ENCODE peak calls at places on chromosomes 2 and 18, in seven cellular contexts. One of them, this sample, is unnamed.

GRCh38 chr2:144943986-144944385 is 424.1 kb upstream of the ZEB2 start:
- DNase-seq in H1: no peak
- DNase-seq in HCT116: no peak
- DNase-seq in SK-N-SH: no peak
- DNase-seq in K562: no peak
- DNase-seq in HepG2: no peak
- DNase-seq in GM12878: no peak
- DNase-seq in this sample: no peak

GRCh38 chr18:28398491-28398890 is 221.6 kb upstream of the CDH2 start:
- DNase-seq in H1: no peak
- DNase-seq in HCT116: no peak
- DNase-seq in SK-N-SH: no peak
- DNase-seq in K562: no peak
- DNase-seq in HepG2: no peak
- DNase-seq in GM12878: no peak
- DNase-seq in this sample: no peak

GRCh38 chr2:38731090-38731489 is 20.1 kb downstream of the SRSF7 start:
- DNase-seq in H1: no peak
- DNase-seq in HCT116: no peak
- DNase-seq in SK-N-SH: no peak
- DNase-seq in K562: no peak
- DNase-seq in HepG2: no peak
- DNase-seq in GM12878: no peak
- DNase-seq in this sample: no peak

GRCh38 chr2:18171191-18172139 is 293.0 kb downstream of the KCNS3 start:
- DNase-seq in H1: no peak
- DNase-seq in HCT116: no peak
- DNase-seq in SK-N-SH: no peak
- DNase-seq in K562: no peak
- DNase-seq in HepG2: no peak
- DNase-seq in GM12878: no peak
- DNase-seq in this sample: no peak

GRCh38 chr2:216004408-216005283 is 8.7 kb downstream of the MREG start:
- DNase-seq in H1: no peak
- DNase-seq in HCT116: no peak
- DNase-seq in SK-N-SH: no peak
- DNase-seq in K562: no peak
- DNase-seq in HepG2: no peak
- DNase-seq in GM12878: peak; percentile 61
- DNase-seq in this sample: no peak

GRCh38 chr18:66395671-66396218 is 208.1 kb downstream of the CDH19 start:
- DNase-seq in H1: no peak
- DNase-seq in HCT116: no peak
- DNase-seq in SK-N-SH: no peak
- DNase-seq in K562: no peak
- DNase-seq in HepG2: no peak
- DNase-seq in GM12878: no peak
- DNase-seq in this sample: no peak

GRCh38 chr2:85843543-85843942 is 45.2 kb downstream of the ST3GAL5 start:
- DNase-seq in H1: peak; percentile 80
- DNase-seq in HCT116: no peak
- DNase-seq in SK-N-SH: peak; percentile 25
- DNase-seq in K562: peak; percentile 72
- DNase-seq in HepG2: no peak
- DNase-seq in GM12878: no peak
- DNase-seq in this sample: no peak

GRCh38 chr18:41265047-41265446 is 690.0 kb upstream of the PIK3C3 start:
- DNase-seq in H1: no peak
- DNase-seq in HCT116: no peak
- DNase-seq in SK-N-SH: no peak
- DNase-seq in K562: no peak
- DNase-seq in HepG2: no peak
- DNase-seq in GM12878: no peak
- DNase-seq in this sample: no peak

GRCh38 chr2:72117029-72117428 is 30.6 kb downstream of the CYP26B1 start:
- DNase-seq in H1: no peak
- DNase-seq in HCT116: no peak
- DNase-seq in SK-N-SH: no peak
- DNase-seq in K562: no peak
- DNase-seq in HepG2: no peak
- DNase-seq in GM12878: no peak
- DNase-seq in this sample: no peak

GRCh38 chr2:147782521-147782920 is 62.3 kb upstream of the ACVR2A start:
- DNase-seq in H1: no peak
- DNase-seq in HCT116: no peak
- DNase-seq in SK-N-SH: no peak
- DNase-seq in K562: no peak
- DNase-seq in HepG2: no peak
- DNase-seq in GM12878: no peak
- DNase-seq in this sample: no peak

GRCh38 chr2:125471963-125472362 is 1184.0 kb upstream of the GYPC start:
- DNase-seq in H1: peak; percentile 64
- DNase-seq in HCT116: no peak
- DNase-seq in SK-N-SH: peak; percentile 27
- DNase-seq in K562: no peak
- DNase-seq in HepG2: peak; percentile 16
- DNase-seq in GM12878: no peak
- DNase-seq in this sample: peak; percentile 57

GRCh38 chr18:4096501-4096900 is 358.6 kb downstream of the DLGAP1 start:
- DNase-seq in H1: no peak
- DNase-seq in HCT116: no peak
- DNase-seq in SK-N-SH: no peak
- DNase-seq in K562: no peak
- DNase-seq in HepG2: no peak
- DNase-seq in GM12878: no peak
- DNase-seq in this sample: no peak

GRCh38 chr2:234395801-234396478 is 100.9 kb downstream of the ARL4C start:
- DNase-seq in H1: no peak
- DNase-seq in HCT116: no peak
- DNase-seq in SK-N-SH: peak; percentile 67
- DNase-seq in K562: no peak
- DNase-seq in HepG2: no peak
- DNase-seq in GM12878: no peak
- DNase-seq in this sample: no peak
- TF ChIP-seq JUND in H1: no peak
- TF ChIP-seq JUND in HCT116: no peak
- TF ChIP-seq JUND in SK-N-SH: no peak
- TF ChIP-seq JUND in K562: no peak
- TF ChIP-seq JUND in HepG2: no peak
- TF ChIP-seq JUND in GM12878: no peak
- TF ChIP-seq JUND in this sample: no peak

GRCh38 chr2:170216415-170216814 is 38.5 kb downstream of the MYO3B start:
- DNase-seq in H1: no peak
- DNase-seq in HCT116: no peak
- DNase-seq in SK-N-SH: no peak
- DNase-seq in K562: no peak
- DNase-seq in HepG2: no peak
- DNase-seq in GM12878: no peak
- DNase-seq in this sample: no peak
- TF ChIP-seq JUND in H1: no peak
- TF ChIP-seq JUND in HCT116: no peak
- TF ChIP-seq JUND in SK-N-SH: no peak
- TF ChIP-seq JUND in K562: no peak
- TF ChIP-seq JUND in HepG2: no peak
- TF ChIP-seq JUND in GM12878: no peak
- TF ChIP-seq JUND in this sample: no peak

GRCh38 chr18:7338846-7339245 is 108.0 kb downstream of the LRRC30 start:
- DNase-seq in H1: no peak
- DNase-seq in HCT116: no peak
- DNase-seq in SK-N-SH: no peak
- DNase-seq in K562: no peak
- DNase-seq in HepG2: no peak
- DNase-seq in GM12878: no peak
- DNase-seq in this sample: no peak
- TF ChIP-seq JUND in H1: no peak
- TF ChIP-seq JUND in HCT116: no peak
- TF ChIP-seq JUND in SK-N-SH: no peak
- TF ChIP-seq JUND in K562: no peak
- TF ChIP-seq JUND in HepG2: no peak
- TF ChIP-seq JUND in GM12878: no peak
- TF ChIP-seq JUND in this sample: no peak

GRCh38 chr2:159091381-159091780 is 122.9 kb downstream of the TANC1 start:
- DNase-seq in H1: no peak
- DNase-seq in HCT116: no peak
- DNase-seq in SK-N-SH: no peak
- DNase-seq in K562: no peak
- DNase-seq in HepG2: no peak
- DNase-seq in GM12878: no peak
- DNase-seq in this sample: no peak

GRCh38 chr2:159091981-159092380 is 123.5 kb downstream of the TANC1 start:
- DNase-seq in H1: no peak
- DNase-seq in HCT116: no peak
- DNase-seq in SK-N-SH: no peak
- DNase-seq in K562: no peak
- DNase-seq in HepG2: no peak
- DNase-seq in GM12878: peak; percentile 21
- DNase-seq in this sample: no peak

GRCh38 chr2:159089543-159089942 is 121.1 kb downstream of the TANC1 start:
- DNase-seq in H1: no peak
- DNase-seq in HCT116: no peak
- DNase-seq in SK-N-SH: no peak
- DNase-seq in K562: no peak
- DNase-seq in HepG2: no peak
- DNase-seq in GM12878: no peak
- DNase-seq in this sample: no peak

GRCh38 chr2:159088906-159089305 is 120.5 kb downstream of the TANC1 start:
- DNase-seq in H1: no peak
- DNase-seq in HCT116: no peak
- DNase-seq in SK-N-SH: peak; percentile 49
- DNase-seq in K562: no peak
- DNase-seq in HepG2: no peak
- DNase-seq in GM12878: no peak
- DNase-seq in this sample: no peak

DNA sequence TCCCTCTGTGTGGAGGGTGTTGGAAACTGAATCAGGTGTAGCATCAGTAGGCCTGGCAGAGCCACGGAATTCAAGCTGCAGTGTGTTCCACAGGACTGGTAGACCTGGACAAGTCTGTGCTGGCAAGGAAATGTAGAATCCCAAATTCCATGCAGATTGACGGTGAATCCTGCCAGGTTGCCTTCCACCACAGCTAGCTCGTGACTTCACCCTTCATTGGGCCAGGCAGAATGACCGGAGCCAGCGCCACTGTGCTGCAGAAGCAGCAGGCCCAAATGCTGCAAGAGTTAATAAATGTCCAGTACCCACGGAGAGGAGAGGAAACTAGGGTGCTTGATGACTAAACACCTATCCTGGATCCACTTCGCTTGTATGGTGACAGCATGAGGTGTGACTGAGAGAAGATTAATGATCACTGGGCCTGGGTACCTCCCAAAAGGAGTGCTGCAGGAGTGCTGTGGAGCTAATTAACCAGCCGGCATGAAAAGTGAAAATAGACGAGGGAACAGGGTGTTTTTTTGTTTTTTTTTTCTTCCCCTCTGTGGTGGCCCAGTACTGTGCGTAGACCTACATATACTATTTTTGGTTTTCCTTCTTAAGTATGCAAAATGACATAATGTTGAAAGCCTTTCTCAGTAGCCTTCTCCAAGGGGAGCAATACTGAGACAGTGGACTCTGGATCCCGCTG is 122.2 kb downstream of the TANC1 start:
- DNase-seq in H1: no peak
- DNase-seq in HCT116: no peak
- DNase-seq in SK-N-SH: no peak
- DNase-seq in K562: no peak
- DNase-seq in HepG2: no peak
- DNase-seq in GM12878: peak; percentile 25
- DNase-seq in this sample: no peak
- TF ChIP-seq JUND in H1: no peak
- TF ChIP-seq JUND in HCT116: no peak
- TF ChIP-seq JUND in SK-N-SH: no peak
- TF ChIP-seq JUND in K562: no peak
- TF ChIP-seq JUND in HepG2: no peak
- TF ChIP-seq JUND in GM12878: no peak
- TF ChIP-seq JUND in this sample: no peak

GRCh38 chr2:37601569-37601968 is 69.9 kb downstream of the CDC42EP3 start:
- DNase-seq in H1: no peak
- DNase-seq in HCT116: no peak
- DNase-seq in SK-N-SH: no peak
- DNase-seq in K562: no peak
- DNase-seq in HepG2: no peak
- DNase-seq in GM12878: no peak
- DNase-seq in this sample: no peak
- TF ChIP-seq JUND in H1: no peak
- TF ChIP-seq JUND in HCT116: no peak
- TF ChIP-seq JUND in SK-N-SH: no peak
- TF ChIP-seq JUND in K562: no peak
- TF ChIP-seq JUND in HepG2: no peak
- TF ChIP-seq JUND in GM12878: no peak
- TF ChIP-seq JUND in this sample: no peak

DNA sequence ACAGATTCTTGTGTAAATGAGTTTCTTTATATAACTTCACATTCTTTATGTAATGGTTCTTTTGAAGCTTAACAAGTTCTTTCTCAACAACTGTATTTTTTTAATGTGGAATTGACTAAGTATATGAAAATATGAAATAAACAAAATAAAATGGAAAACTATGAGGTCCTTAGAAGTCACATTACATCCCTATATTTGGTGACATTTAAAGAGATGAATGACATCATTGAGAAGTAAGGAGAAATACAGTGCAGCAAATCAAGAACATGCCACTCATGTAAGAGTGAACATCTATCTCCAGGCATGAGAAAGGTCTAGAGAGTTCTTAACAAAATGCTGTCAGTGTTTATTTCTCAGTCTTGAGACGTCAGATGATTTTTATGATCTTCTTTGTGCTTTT is 39.0 kb upstream of the AAK1 start:
- DNase-seq in H1: no peak
- DNase-seq in HCT116: no peak
- DNase-seq in SK-N-SH: no peak
- DNase-seq in K562: no peak
- DNase-seq in HepG2: no peak
- DNase-seq in GM12878: no peak
- DNase-seq in this sample: no peak
- TF ChIP-seq JUND in H1: no peak
- TF ChIP-seq JUND in HCT116: no peak
- TF ChIP-seq JUND in SK-N-SH: no peak
- TF ChIP-seq JUND in K562: no peak
- TF ChIP-seq JUND in HepG2: no peak
- TF ChIP-seq JUND in GM12878: no peak
- TF ChIP-seq JUND in this sample: no peak